ENCODE peak calls at places on chromosome X, in seven cellular contexts. V is left lung, Y is GM23338, W is right lobe of liver, M is lung, Q is PC-3, B is A549. L is an unnamed sample.
A peak's percentile ranks its signal among the peaks of the same experiment; 100 is the strongest.

GRCh38 chrX:24396930-24397277 is 36.5 kb downstream of the SUPT20HL1 start:
- ATAC-seq in W (no peak), B (no peak), M (no peak), Q (no peak), Y (no peak), V (no peak), L (peak; percentile 49)

GRCh38 chrX:66042307-66043077 is 2.6 kb upstream of the VSIG4 start:
- ATAC-seq in Y (no peak), B (no peak), W (no peak), V (no peak), Q (no peak), M (no peak), L (no peak)

GRCh38 chrX:101931104-101931493 is 728 bp downstream of the ZMAT1 start:
- ATAC-seq in M (no peak), Y (peak; percentile 52), B (no peak), W (no peak), V (peak; percentile 7), Q (no peak), L (no peak)

GRCh38 chrX:120380699-120381098 is 18.8 kb downstream of the ATP1B4 start:
- ATAC-seq in Q (peak; percentile 50), M (no peak), B (peak; percentile 81), W (peak; percentile 43), Y (peak; percentile 80), V (peak; percentile 41), L (no peak)

GRCh38 chrX:30488092-30488491 is 89.5 kb downstream of the TASL start:
- ATAC-seq in W (no peak), M (no peak), V (no peak), B (peak; percentile 70), Y (no peak), Q (no peak), L (no peak)

GRCh38 chrX:122272011-122272410 is 912.1 kb upstream of the GRIA3 start:
- ATAC-seq in B (no peak), Y (no peak), W (no peak), V (no peak), Q (no peak), M (no peak), L (no peak)

GRCh38 chrX:134761788-134762187 is 103.5 kb upstream of the PLAC1 start:
- ATAC-seq in Y (peak; percentile 27), V (peak; percentile 74), B (peak; percentile 66), Q (peak; percentile 48), M (no peak), W (no peak), L (no peak)

GRCh38 chrX:97471071-97471470 is 587.4 kb downstream of the RPA4 start:
- ATAC-seq in Y (no peak), M (no peak), Q (no peak), B (no peak), W (no peak), V (no peak), L (no peak)

GRCh38 chrX:11970935-11971334 is 167.3 kb upstream of the FRMPD4 start:
- ATAC-seq in Y (no peak), M (no peak), V (no peak), W (no peak), Q (no peak), B (no peak), L (no peak)

GRCh38 chrX:95427389-95427788 is 1257.3 kb upstream of the DIAPH2 start:
- ATAC-seq in Y (no peak), V (peak; percentile 68), B (no peak), M (no peak), W (no peak), Q (no peak), L (no peak)

GRCh38 chrX:68681443-68681941 is 34.0 kb downstream of the STARD8 start:
- ATAC-seq in Y (no peak), B (no peak), V (no peak), M (no peak), W (no peak), Q (no peak), L (no peak)

GRCh38 chrX:138858438-138858837 is 146.9 kb upstream of the FGF13 start:
- ATAC-seq in W (no peak), M (no peak), Y (no peak), Q (peak; percentile 79), V (no peak), B (no peak), L (no peak)

GRCh38 chrX:3468031-3468430 is 121.6 kb upstream of the MXRA5 start:
- ATAC-seq in Q (no peak), W (no peak), M (no peak), V (no peak), Y (no peak), B (no peak), L (no peak)

DNA sequence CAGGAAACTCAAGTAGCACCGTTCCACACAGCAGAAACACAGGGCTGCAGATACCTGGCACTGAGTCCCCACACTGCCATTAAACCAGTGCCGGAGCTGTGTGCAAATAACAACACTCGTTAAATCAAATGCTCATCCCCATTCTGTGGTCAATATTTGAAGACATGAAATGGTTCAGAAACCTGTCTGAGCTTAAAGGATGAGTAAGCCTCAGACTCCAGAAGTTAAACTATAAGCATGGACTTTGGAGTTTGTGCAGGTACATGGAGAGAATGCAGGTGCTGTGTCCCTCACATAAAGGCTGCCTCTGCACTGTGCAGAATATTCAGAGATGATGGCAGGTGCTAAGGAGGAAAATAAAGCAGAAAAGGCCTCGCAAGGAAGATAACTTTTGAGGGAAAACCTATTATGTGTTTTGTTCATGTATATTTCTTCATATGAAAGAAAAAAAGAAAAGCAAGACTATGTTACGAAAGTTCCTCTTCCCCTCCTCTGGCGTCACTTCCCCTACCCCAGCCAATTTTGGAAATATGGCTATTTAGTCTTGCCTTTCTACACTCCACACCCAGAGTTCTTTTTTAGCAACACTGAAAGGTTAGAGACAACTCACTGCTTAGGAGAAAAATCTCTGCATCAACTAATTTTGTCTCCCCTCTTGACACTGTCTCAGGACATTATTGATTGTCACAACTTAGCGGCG is 4.6 kb downstream of the MPP1 start:
- ATAC-seq in M (no peak), Q (peak; percentile 7), V (no peak), Y (no peak), B (no peak), W (no peak), L (no peak)
- H3K4me1 ChIP-seq in M (peaks cover 4% of the 10 kb centered on the region), Q (peaks cover 54% of the 10 kb centered on the region), V (peaks cover 29% of the 10 kb centered on the region), Y (peaks cover 21% of the 10 kb centered on the region), B (peaks cover 52% of the 10 kb centered on the region), W (no peaks in the 10 kb centered on the region), L (peaks cover 26% of the 10 kb centered on the region)

DNA sequence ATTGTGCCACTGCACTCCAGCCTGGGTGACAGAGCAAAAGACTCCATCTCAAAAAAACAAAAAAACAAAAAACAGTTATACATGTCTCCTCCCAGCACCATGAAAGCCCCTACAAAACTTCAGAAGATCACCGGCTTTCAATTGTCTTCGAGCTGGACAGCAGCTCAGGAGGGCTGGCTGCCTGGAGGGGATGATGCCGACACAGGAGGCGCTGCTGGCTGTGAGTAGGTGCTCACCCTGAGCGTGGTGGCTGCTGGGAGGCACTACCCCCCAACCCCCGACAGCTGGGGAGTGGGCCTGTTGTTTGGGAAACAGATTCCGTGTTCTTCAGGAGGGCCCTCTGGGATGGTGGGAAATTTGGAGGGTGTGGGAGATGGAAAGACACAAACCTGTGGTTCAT is 6.9 kb upstream of the ELF4 start:
- ATAC-seq in Q (no peak), V (no peak), M (no peak), B (no peak), Y (no peak), W (no peak), L (no peak)
- H3K4me1 ChIP-seq in Q (peaks cover 43% of the 10 kb centered on the region), V (peaks cover 14% of the 10 kb centered on the region), M (peaks cover 2% of the 10 kb centered on the region), B (peaks cover 35% of the 10 kb centered on the region), Y (no peaks in the 10 kb centered on the region), W (no peaks in the 10 kb centered on the region), L (no peaks in the 10 kb centered on the region)

GRCh38 chrX:19839770-19840254 is 47.6 kb downstream of the SH3KBP1 start:
- ATAC-seq in V (peak; percentile 56), W (no peak), Q (peak; percentile 84), M (peak; percentile 19), B (no peak), Y (no peak), L (no peak)

GRCh38 chrX:19840899-19841648 is 46.3 kb downstream of the SH3KBP1 start:
- ATAC-seq in B (no peak), Q (no peak), M (no peak), Y (peak; percentile 97), W (no peak), V (no peak), L (no peak)

GRCh38 chrX:19846995-19847790 is 40.2 kb downstream of the SH3KBP1 start:
- ATAC-seq in Q (no peak), V (peak; percentile 83), W (peak; percentile 46), B (peak; percentile 91), Y (peak; percentile 59), M (peak; percentile 64), L (peak; percentile 72)

GRCh38 chrX:19848110-19848509 is 39.3 kb downstream of the SH3KBP1 start:
- ATAC-seq in B (no peak), W (no peak), V (no peak), Q (no peak), Y (no peak), M (no peak), L (no peak)

GRCh38 chrX:19842542-19842941 is 44.9 kb downstream of the SH3KBP1 start:
- ATAC-seq in V (no peak), W (no peak), M (no peak), Q (no peak), Y (no peak), B (no peak), L (no peak)
- H3K4me1 ChIP-seq in V (peaks cover 33% of the 10 kb centered on the region), W (no peaks in the 10 kb centered on the region), M (no peaks in the 10 kb centered on the region), Q (peaks cover 20% of the 10 kb centered on the region), Y (peaks cover 19% of the 10 kb centered on the region), B (peaks cover 12% of the 10 kb centered on the region), L (no peaks in the 10 kb centered on the region)

GRCh38 chrX:107686792-107687191 is 58.5 kb downstream of the PRPS1 start:
- ATAC-seq in W (no peak), Q (no peak), V (no peak), B (no peak), Y (no peak), M (no peak), L (no peak)

GRCh38 chrX:107686026-107686425 is 57.7 kb downstream of the PRPS1 start:
- ATAC-seq in V (no peak), Q (no peak), B (no peak), Y (no peak), M (no peak), W (no peak), L (no peak)

GRCh38 chrX:107684956-107685385 is 56.7 kb downstream of the PRPS1 start:
- ATAC-seq in V (peak; percentile 89), Y (peak; percentile 53), B (peak; percentile 54), W (peak; percentile 79), M (peak; percentile 81), Q (no peak), L (peak; percentile 68)

GRCh38 chrX:107683931-107684330 is 55.6 kb downstream of the PRPS1 start:
- ATAC-seq in Q (no peak), W (no peak), Y (no peak), M (no peak), V (no peak), B (no peak), L (no peak)

DNA sequence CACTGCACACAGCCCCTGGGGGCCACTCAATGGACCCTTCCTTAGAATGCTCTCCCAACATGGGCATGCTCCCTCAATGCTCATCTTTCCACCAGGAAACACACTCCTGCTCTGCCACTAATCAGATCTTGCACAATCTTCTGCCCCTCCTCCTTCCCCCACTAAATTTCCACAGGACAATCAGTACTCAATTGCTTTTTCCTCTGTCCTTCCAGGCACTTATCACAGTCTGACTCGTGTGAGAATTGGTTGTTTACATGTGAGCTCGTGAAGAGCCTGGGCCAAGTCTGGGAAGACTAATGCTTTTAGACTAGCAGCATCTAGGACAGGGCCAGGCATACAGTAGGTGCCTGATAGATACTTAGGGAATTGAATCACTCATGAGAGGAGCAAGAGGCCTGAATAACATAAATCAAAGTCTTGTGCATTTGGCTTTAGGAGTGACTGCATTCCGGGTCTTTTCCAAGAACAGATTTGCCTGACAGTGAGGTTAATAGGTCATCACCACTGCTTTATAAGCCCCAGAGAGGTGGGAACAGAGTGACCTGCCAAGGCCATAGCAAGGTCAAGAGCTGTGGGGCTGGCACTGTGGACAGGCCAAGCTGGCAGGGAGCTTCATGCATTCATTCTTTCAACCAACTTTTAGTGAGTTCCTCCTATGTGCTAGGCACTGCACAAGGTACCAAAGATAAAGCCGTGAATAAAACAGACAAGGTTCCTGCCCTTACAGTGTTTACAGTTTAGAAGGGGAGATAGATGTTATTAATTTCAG is 55.0 kb downstream of the PRPS1 start:
- ATAC-seq in W (peak; percentile 76), Y (no peak), M (no peak), Q (no peak), B (no peak), V (peak; percentile 47), L (peak; percentile 78)
- H3K4me1 ChIP-seq in W (no peaks in the 10 kb centered on the region), Y (no peaks in the 10 kb centered on the region), M (peaks cover 28% of the 10 kb centered on the region), Q (peaks cover 11% of the 10 kb centered on the region), B (no peaks in the 10 kb centered on the region), V (peaks cover 68% of the 10 kb centered on the region), L (peaks cover 52% of the 10 kb centered on the region)

L was measured in gastroesophageal sphincter.